ENCODE peak calls at places on chromosome X, in four cellular contexts. U, F, T and W are unnamed samples.

GRCh38 chrX:6383911-6384310 is 151.0 kb downstream of the VCX3A start:
- DNase-seq in F (no peak), T (no peak), U (no peak), W (no peak)

GRCh38 chrX:110201799-110202198 is 116.1 kb downstream of the AMMECR1 start:
- DNase-seq in U (no peak), F (no peak), T (no peak), W (no peak)

GRCh38 chrX:54423161-54423888 is 16.9 kb upstream of the TSR2 start:
- DNase-seq in T (no peak), U (no peak), F (peak), W (no peak)

GRCh38 chrX:19865567-19866363 is 21.6 kb downstream of the SH3KBP1 start:
- DNase-seq in T (no peak), U (no peak), F (no peak), W (no peak)

GRCh38 chrX:21943460-21944135 is 3.1 kb downstream of the SMS start:
- DNase-seq in T (peak), U (no peak), F (no peak), W (peak)

GRCh38 chrX:100625985-100626491 is 10.6 kb downstream of the TSPAN6 start:
- DNase-seq in U (no peak), F (peak), T (peak), W (no peak)

GRCh38 chrX:64975491-64975890 is 759 bp downstream of the ZC4H2 start:
- DNase-seq in F (peak), U (peak), T (peak), W (no peak)

GRCh38 chrX:386768-387575 is at the start of gene PPP2R3B:
- DNase-seq in U (peak), F (peak), T (peak), W (peak)

GRCh38 chrX:117996918-117997480 is 119.6 kb downstream of the KLHL13 start:
- DNase-seq in F (no peak), U (no peak), T (peak), W (no peak)
- TF ChIP-seq CTCF in F (no peak), U (no peak), T (peak), W (no peak)

DNA sequence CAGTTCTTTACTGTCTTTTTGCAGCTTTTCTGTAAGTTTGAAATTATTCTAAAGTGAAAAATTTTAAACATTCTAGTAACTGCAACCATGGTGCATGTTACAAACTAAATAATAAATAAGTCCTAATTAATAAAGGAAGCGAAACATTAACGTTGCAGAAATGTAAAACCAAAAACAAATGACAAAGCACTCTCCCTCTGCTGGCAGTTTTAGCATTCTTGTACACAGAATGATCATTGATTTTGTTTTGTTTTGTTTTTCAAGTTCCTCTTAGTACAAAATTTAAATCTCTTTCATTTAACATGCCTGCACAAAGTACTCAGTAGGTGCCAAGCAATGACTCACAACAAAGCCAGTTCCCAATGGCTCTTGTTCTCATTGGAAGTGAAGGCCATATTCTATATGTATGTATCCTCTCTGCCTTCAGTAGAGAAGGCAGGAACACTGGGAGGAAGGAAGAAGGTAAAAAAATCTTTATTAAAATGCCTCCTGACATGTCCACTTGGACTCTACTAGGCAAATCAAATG is 13.7 kb upstream of the TMSB4X start:
- DNase-seq in T (no peak), F (no peak), U (no peak), W (no peak)
- TF ChIP-seq CTCF in T (no peak), F (no peak), U (no peak), W (no peak)

DNA sequence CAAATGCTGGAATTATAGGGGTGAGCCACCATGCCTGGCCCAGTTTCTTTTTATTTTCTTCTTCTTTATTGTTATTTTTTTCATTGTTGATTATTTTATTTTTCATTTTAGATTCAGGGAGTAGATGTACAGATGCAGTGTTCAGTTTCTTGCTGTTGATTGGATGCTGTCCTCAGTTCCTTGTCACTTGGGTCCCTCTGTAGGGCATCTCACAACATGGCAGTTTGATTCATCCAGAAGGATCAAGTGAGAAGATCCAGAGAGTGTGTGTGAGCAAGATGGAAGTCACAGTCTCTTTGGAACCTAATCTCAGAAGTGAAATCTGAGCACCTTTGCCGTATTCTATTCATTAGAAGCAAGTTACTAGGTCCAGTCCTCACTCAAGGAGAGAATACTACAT is 20.9 kb downstream of the HMGB3 start:
- DNase-seq in U (no peak), F (no peak), T (no peak), W (no peak)
- TF ChIP-seq CTCF in U (no peak), F (no peak), T (no peak), W (no peak)

DNA sequence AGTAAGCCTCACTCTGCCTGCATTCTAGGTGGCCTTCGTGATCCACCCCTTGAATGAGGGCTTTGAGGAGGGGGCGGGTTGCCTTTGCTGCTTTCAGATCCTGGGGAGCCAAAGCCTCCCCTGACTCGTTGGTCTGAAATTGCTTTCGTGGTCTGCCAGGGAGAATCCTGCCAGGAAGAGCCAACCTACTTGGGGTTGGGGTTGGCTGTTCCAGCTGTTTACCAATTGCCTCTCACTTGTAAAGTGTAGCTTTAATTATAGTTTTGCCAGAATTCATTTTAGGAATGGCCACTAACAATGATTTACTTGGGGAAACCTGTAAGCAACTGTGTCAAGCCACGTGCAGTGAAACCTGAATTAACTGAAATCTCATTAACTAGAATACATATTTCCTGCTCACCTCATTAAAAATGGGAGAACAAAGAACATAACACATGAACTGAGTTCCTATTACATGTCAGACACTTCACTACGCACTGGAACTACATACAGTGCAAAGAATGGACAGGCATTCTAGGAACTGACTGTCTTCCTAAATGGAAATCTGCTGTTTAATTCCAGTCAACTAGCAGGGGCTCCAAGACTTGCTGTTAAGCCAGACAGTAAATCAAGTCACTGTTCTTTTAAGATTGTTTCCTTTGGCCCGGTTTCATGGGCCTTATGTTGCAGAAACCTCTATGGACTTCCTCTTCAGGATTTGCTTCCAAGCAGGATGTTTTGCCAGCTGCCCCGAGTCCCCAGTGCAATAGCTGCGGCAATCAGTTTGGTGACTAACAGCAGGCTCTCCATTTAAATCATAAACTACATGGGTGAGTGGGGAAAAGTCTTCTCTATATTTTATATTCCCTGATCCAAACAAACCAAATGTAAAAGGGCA is 16.4 kb upstream of the NKRF start:
- DNase-seq in U (no peak), T (peak), F (no peak), W (no peak)
- TF ChIP-seq CTCF in U (no peak), T (no peak), F (no peak), W (no peak)

GRCh38 chrX:150642421-150642820 is 50.8 kb upstream of the MTMR1 start:
- DNase-seq in F (no peak), T (no peak), U (no peak), W (no peak)

GRCh38 chrX:150643958-150644357 is 49.2 kb upstream of the MTMR1 start:
- DNase-seq in U (no peak), F (no peak), T (no peak), W (no peak)

GRCh38 chrX:150647331-150647730 is 45.9 kb upstream of the MTMR1 start:
- DNase-seq in F (no peak), T (no peak), U (no peak), W (no peak)

GRCh38 chrX:150648296-150648940 is 44.8 kb upstream of the MTMR1 start:
- DNase-seq in F (no peak), U (no peak), T (no peak), W (no peak)

DNA sequence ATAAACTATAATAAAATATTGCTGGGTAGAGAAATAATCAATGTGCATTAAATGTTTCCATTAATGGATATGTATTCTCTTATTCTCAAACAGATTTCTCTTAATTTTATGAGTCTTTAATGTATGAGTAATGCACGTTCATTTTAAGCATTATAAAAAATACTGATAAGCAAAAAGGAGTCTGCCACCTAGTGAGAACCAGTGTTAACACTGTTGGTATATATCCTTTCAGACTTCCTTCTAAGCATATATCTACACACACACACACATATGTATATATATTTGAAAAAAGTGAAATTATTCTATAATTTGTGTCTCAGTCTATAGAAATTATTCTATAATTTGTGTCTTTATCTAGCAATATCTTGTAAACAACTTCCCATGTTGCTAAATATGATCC is 49.9 kb upstream of the MTMR1 start:
- DNase-seq in F (no peak), U (no peak), T (no peak), W (no peak)
- TF ChIP-seq CTCF in F (peak), U (no peak), T (peak), W (no peak)